ENCODE peak calls at places on chromosomes 2 and 18, in seven cellular contexts. One of them, this sample, is unnamed. For H3K27me3, the result is how much of the 10 kb centered on the place peaks cover.

GRCh38 chr18:57533399-57533884 is 53.1 kb downstream of the FECH start:
- DNase-seq in adrenal gland: peak
- DNase-seq in brain microvascular endothelial cell: peak
- DNase-seq in upper lobe of right lung: no peak
- DNase-seq in SK-N-SH: peak
- DNase-seq in GM23248: no peak
- DNase-seq in cardiac muscle cell: peak
- DNase-seq in this sample: no peak

GRCh38 chr2:200199576-200200263 is 106.8 kb upstream of the SPATS2L start:
- DNase-seq in adrenal gland: no peak
- DNase-seq in brain microvascular endothelial cell: no peak
- DNase-seq in upper lobe of right lung: no peak
- DNase-seq in SK-N-SH: no peak
- DNase-seq in GM23248: no peak
- DNase-seq in cardiac muscle cell: no peak
- DNase-seq in this sample: peak

GRCh38 chr18:62937065-62937464 is 221.7 kb downstream of the PHLPP1 start:
- DNase-seq in adrenal gland: peak
- DNase-seq in brain microvascular endothelial cell: peak
- DNase-seq in upper lobe of right lung: no peak
- DNase-seq in SK-N-SH: no peak
- DNase-seq in GM23248: peak
- DNase-seq in cardiac muscle cell: peak
- DNase-seq in this sample: peak

GRCh38 chr2:38010995-38011394 is 65.0 kb downstream of the CYP1B1 start:
- DNase-seq in adrenal gland: no peak
- DNase-seq in brain microvascular endothelial cell: no peak
- DNase-seq in upper lobe of right lung: no peak
- DNase-seq in SK-N-SH: no peak
- DNase-seq in GM23248: no peak
- DNase-seq in cardiac muscle cell: no peak
- DNase-seq in this sample: no peak

GRCh38 chr2:150621800-150622199 is 134.3 kb upstream of the RND3 start:
- DNase-seq in adrenal gland: peak
- DNase-seq in brain microvascular endothelial cell: peak
- DNase-seq in upper lobe of right lung: no peak
- DNase-seq in SK-N-SH: no peak
- DNase-seq in GM23248: peak
- DNase-seq in cardiac muscle cell: peak
- DNase-seq in this sample: peak

GRCh38 chr2:10328667-10329583 is 26.2 kb downstream of the HPCAL1 start:
- DNase-seq in adrenal gland: peak
- DNase-seq in brain microvascular endothelial cell: no peak
- DNase-seq in upper lobe of right lung: no peak
- DNase-seq in SK-N-SH: no peak
- DNase-seq in GM23248: no peak
- DNase-seq in cardiac muscle cell: no peak
- DNase-seq in this sample: no peak

GRCh38 chr2:63856302-63856600 is 14.6 kb downstream of the UGP2 start:
- DNase-seq in adrenal gland: no peak
- DNase-seq in brain microvascular endothelial cell: no peak
- DNase-seq in upper lobe of right lung: no peak
- DNase-seq in SK-N-SH: no peak
- DNase-seq in GM23248: no peak
- DNase-seq in cardiac muscle cell: no peak
- DNase-seq in this sample: no peak

GRCh38 chr2:208570851-208571763 is 164.5 kb downstream of the PTH2R start:
- DNase-seq in adrenal gland: no peak
- DNase-seq in brain microvascular endothelial cell: no peak
- DNase-seq in upper lobe of right lung: no peak
- DNase-seq in SK-N-SH: no peak
- DNase-seq in GM23248: peak
- DNase-seq in cardiac muscle cell: no peak
- DNase-seq in this sample: no peak

GRCh38 chr2:170660406-170660805 is 54.7 kb upstream of the SP5 start:
- DNase-seq in adrenal gland: no peak
- DNase-seq in brain microvascular endothelial cell: peak
- DNase-seq in upper lobe of right lung: no peak
- DNase-seq in SK-N-SH: no peak
- DNase-seq in GM23248: no peak
- DNase-seq in cardiac muscle cell: peak
- DNase-seq in this sample: peak

GRCh38 chr2:55232863-55233657 is 572 bp downstream of the RPS27A start:
- DNase-seq in adrenal gland: peak
- DNase-seq in brain microvascular endothelial cell: no peak
- DNase-seq in upper lobe of right lung: peak
- DNase-seq in SK-N-SH: peak
- DNase-seq in GM23248: peak
- DNase-seq in cardiac muscle cell: peak
- DNase-seq in this sample: peak

GRCh38 chr2:45950606-45951005 is 299.1 kb downstream of the PRKCE start:
- DNase-seq in adrenal gland: no peak
- DNase-seq in brain microvascular endothelial cell: no peak
- DNase-seq in upper lobe of right lung: no peak
- DNase-seq in SK-N-SH: no peak
- DNase-seq in GM23248: no peak
- DNase-seq in cardiac muscle cell: no peak
- DNase-seq in this sample: no peak

GRCh38 chr2:34112161-34112560 is 513.1 kb upstream of the FAM98A start:
- DNase-seq in adrenal gland: no peak
- DNase-seq in brain microvascular endothelial cell: no peak
- DNase-seq in upper lobe of right lung: no peak
- DNase-seq in SK-N-SH: no peak
- DNase-seq in GM23248: no peak
- DNase-seq in cardiac muscle cell: no peak
- DNase-seq in this sample: no peak

GRCh38 chr2:237281900-237282306 is 132.1 kb downstream of the COL6A3 start:
- DNase-seq in adrenal gland: no peak
- DNase-seq in brain microvascular endothelial cell: peak
- DNase-seq in upper lobe of right lung: no peak
- DNase-seq in SK-N-SH: no peak
- DNase-seq in GM23248: peak
- DNase-seq in cardiac muscle cell: peak
- DNase-seq in this sample: peak

GRCh38 chr2:39620067-39620466 is 45.6 kb upstream of the TMEM178A start:
- DNase-seq in adrenal gland: peak
- DNase-seq in brain microvascular endothelial cell: peak
- DNase-seq in upper lobe of right lung: no peak
- DNase-seq in SK-N-SH: peak
- DNase-seq in GM23248: peak
- DNase-seq in cardiac muscle cell: peak
- DNase-seq in this sample: peak

GRCh38 chr18:48363167-48363566 is 46.0 kb downstream of the ZBTB7C start:
- DNase-seq in adrenal gland: no peak
- DNase-seq in brain microvascular endothelial cell: no peak
- DNase-seq in upper lobe of right lung: no peak
- DNase-seq in SK-N-SH: no peak
- DNase-seq in GM23248: no peak
- DNase-seq in cardiac muscle cell: no peak
- DNase-seq in this sample: no peak

GRCh38 chr2:43212216-43212828 is 14.1 kb downstream of the ZFP36L2 start:
- DNase-seq in adrenal gland: no peak
- DNase-seq in brain microvascular endothelial cell: no peak
- DNase-seq in upper lobe of right lung: no peak
- DNase-seq in SK-N-SH: no peak
- DNase-seq in GM23248: no peak
- DNase-seq in cardiac muscle cell: no peak
- DNase-seq in this sample: no peak

GRCh38 chr2:75053484-75054112 is 95.2 kb downstream of the POLE4 start:
- DNase-seq in adrenal gland: no peak
- DNase-seq in brain microvascular endothelial cell: peak
- DNase-seq in upper lobe of right lung: no peak
- DNase-seq in SK-N-SH: peak
- DNase-seq in GM23248: peak
- DNase-seq in cardiac muscle cell: peak
- DNase-seq in this sample: peak

GRCh38 chr2:190863946-190864345 is 16.7 kb upstream of the GLS start:
- DNase-seq in adrenal gland: no peak
- DNase-seq in brain microvascular endothelial cell: no peak
- DNase-seq in upper lobe of right lung: no peak
- DNase-seq in SK-N-SH: no peak
- DNase-seq in GM23248: peak
- DNase-seq in cardiac muscle cell: no peak
- DNase-seq in this sample: no peak

GRCh38 chr2:67451086-67451832 is 54.1 kb downstream of the ETAA1 start:
- DNase-seq in adrenal gland: no peak
- DNase-seq in brain microvascular endothelial cell: peak
- DNase-seq in upper lobe of right lung: no peak
- DNase-seq in SK-N-SH: no peak
- DNase-seq in GM23248: peak
- DNase-seq in cardiac muscle cell: peak
- DNase-seq in this sample: no peak

GRCh38 chr2:212064318-212064717 is 474.3 kb downstream of the ERBB4 start:
- DNase-seq in adrenal gland: no peak
- DNase-seq in brain microvascular endothelial cell: no peak
- DNase-seq in upper lobe of right lung: no peak
- DNase-seq in SK-N-SH: no peak
- DNase-seq in GM23248: no peak
- DNase-seq in cardiac muscle cell: no peak
- DNase-seq in this sample: no peak

GRCh38 chr2:45029215-45029614 is 20.0 kb upstream of the SIX2 start:
- DNase-seq in adrenal gland: no peak
- DNase-seq in brain microvascular endothelial cell: no peak
- DNase-seq in upper lobe of right lung: no peak
- DNase-seq in SK-N-SH: no peak
- DNase-seq in GM23248: no peak
- DNase-seq in cardiac muscle cell: peak
- DNase-seq in this sample: no peak

GRCh38 chr2:234881413-234882241 is 70.2 kb upstream of the SH3BP4 start:
- DNase-seq in adrenal gland: peak
- DNase-seq in brain microvascular endothelial cell: peak
- DNase-seq in upper lobe of right lung: peak
- DNase-seq in SK-N-SH: peak
- DNase-seq in GM23248: peak
- DNase-seq in cardiac muscle cell: peak
- DNase-seq in this sample: peak

GRCh38 chr18:26575865-26576217 is 27.5 kb upstream of the KCTD1 start:
- DNase-seq in adrenal gland: no peak
- DNase-seq in brain microvascular endothelial cell: no peak
- DNase-seq in upper lobe of right lung: no peak
- DNase-seq in SK-N-SH: no peak
- DNase-seq in GM23248: no peak
- DNase-seq in cardiac muscle cell: no peak
- DNase-seq in this sample: no peak
- H3K27me3 ChIP-seq in adrenal gland: under half
- H3K27me3 ChIP-seq in brain microvascular endothelial cell: under half
- H3K27me3 ChIP-seq in upper lobe of right lung: under half
- H3K27me3 ChIP-seq in SK-N-SH: under half
- H3K27me3 ChIP-seq in GM23248: under half
- H3K27me3 ChIP-seq in cardiac muscle cell: under half
- H3K27me3 ChIP-seq in this sample: under half

GRCh38 chr18:37483984-37484892 is 81.4 kb downstream of the CELF4 start:
- DNase-seq in adrenal gland: no peak
- DNase-seq in brain microvascular endothelial cell: no peak
- DNase-seq in upper lobe of right lung: no peak
- DNase-seq in SK-N-SH: no peak
- DNase-seq in GM23248: no peak
- DNase-seq in cardiac muscle cell: no peak
- DNase-seq in this sample: no peak

GRCh38 chr18:37487400-37487831 is 78.2 kb downstream of the CELF4 start:
- DNase-seq in adrenal gland: peak
- DNase-seq in brain microvascular endothelial cell: no peak
- DNase-seq in upper lobe of right lung: no peak
- DNase-seq in SK-N-SH: peak
- DNase-seq in GM23248: no peak
- DNase-seq in cardiac muscle cell: peak
- DNase-seq in this sample: no peak

GRCh38 chr18:37486848-37487247 is 78.8 kb downstream of the CELF4 start:
- DNase-seq in adrenal gland: no peak
- DNase-seq in brain microvascular endothelial cell: no peak
- DNase-seq in upper lobe of right lung: no peak
- DNase-seq in SK-N-SH: no peak
- DNase-seq in GM23248: no peak
- DNase-seq in cardiac muscle cell: no peak
- DNase-seq in this sample: no peak

GRCh38 chr18:37483221-37483971 is 82.2 kb downstream of the CELF4 start:
- DNase-seq in adrenal gland: peak
- DNase-seq in brain microvascular endothelial cell: peak
- DNase-seq in upper lobe of right lung: no peak
- DNase-seq in SK-N-SH: no peak
- DNase-seq in GM23248: peak
- DNase-seq in cardiac muscle cell: peak
- DNase-seq in this sample: no peak

DNA sequence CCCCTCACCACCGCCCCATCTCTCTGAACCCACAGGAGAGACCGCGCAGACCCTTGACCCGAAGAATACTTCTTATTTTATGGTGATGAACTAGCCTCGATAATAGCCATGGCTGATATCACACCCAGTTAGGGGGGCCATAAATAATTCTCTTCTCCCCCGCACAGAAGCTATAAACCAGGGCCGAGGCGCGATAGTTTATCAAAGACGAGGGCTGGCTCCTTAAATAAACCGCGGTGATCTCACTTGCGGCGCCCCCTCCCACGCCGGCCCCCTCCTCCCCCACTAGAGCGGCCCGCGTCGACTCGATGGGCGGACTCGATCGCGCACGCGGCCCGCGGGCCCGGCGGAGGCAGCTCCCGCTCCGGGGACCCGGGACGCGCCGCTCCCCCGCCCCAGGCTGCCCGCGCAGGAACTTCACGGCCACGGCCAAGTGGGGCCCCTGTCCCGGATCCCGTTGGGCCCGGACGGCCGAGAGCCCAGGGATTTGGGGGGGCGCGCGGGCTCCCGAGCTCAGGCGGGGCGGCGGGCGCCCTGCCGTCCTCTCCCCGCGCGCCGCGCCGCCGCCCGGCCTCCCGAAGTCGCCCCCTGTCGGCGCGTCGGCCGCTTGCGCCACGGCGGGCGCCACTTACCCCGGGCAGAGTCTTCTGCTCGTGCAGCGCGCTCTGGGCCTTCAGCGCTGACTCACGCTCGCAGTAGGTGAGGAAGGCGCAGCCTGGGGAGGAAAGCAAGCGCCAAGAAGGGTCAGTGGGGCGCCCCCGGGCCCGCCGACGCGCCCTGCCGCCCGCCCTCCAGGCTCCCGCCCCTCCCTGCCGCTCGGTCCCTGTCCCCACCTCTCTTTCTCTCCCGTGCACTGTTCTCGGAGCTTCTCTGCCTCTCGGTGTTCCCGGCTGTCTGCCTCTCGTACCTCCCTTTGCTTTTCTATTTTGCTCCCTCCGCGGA is 80.4 kb downstream of the CELF4 start:
- DNase-seq in adrenal gland: peak
- DNase-seq in brain microvascular endothelial cell: no peak
- DNase-seq in upper lobe of right lung: no peak
- DNase-seq in SK-N-SH: no peak
- DNase-seq in GM23248: peak
- DNase-seq in cardiac muscle cell: peak
- DNase-seq in this sample: peak
- H3K4me3 ChIP-seq in adrenal gland: no peak
- H3K4me3 ChIP-seq in brain microvascular endothelial cell: no peak
- H3K4me3 ChIP-seq in upper lobe of right lung: no peak
- H3K4me3 ChIP-seq in SK-N-SH: no peak
- H3K4me3 ChIP-seq in GM23248: no peak
- H3K4me3 ChIP-seq in cardiac muscle cell: peak
- H3K4me3 ChIP-seq in this sample: no peak

GRCh38 chr2:118835739-118836410 is 11.6 kb downstream of the EN1 start:
- DNase-seq in adrenal gland: no peak
- DNase-seq in brain microvascular endothelial cell: no peak
- DNase-seq in upper lobe of right lung: no peak
- DNase-seq in SK-N-SH: no peak
- DNase-seq in GM23248: peak
- DNase-seq in cardiac muscle cell: no peak
- DNase-seq in this sample: peak
- H3K27me3 ChIP-seq in adrenal gland: half or more
- H3K27me3 ChIP-seq in brain microvascular endothelial cell: half or more
- H3K27me3 ChIP-seq in upper lobe of right lung: half or more
- H3K27me3 ChIP-seq in SK-N-SH: half or more
- H3K27me3 ChIP-seq in GM23248: under half
- H3K27me3 ChIP-seq in cardiac muscle cell: half or more
- H3K27me3 ChIP-seq in this sample: under half

GRCh38 chr2:206213514-206213845 is 53.8 kb downstream of the EEF1B2 start:
- DNase-seq in adrenal gland: no peak
- DNase-seq in brain microvascular endothelial cell: no peak
- DNase-seq in upper lobe of right lung: no peak
- DNase-seq in SK-N-SH: no peak
- DNase-seq in GM23248: no peak
- DNase-seq in cardiac muscle cell: no peak
- DNase-seq in this sample: no peak
- H3K4me3 ChIP-seq in adrenal gland: no peak
- H3K4me3 ChIP-seq in brain microvascular endothelial cell: peak
- H3K4me3 ChIP-seq in upper lobe of right lung: no peak
- H3K4me3 ChIP-seq in SK-N-SH: no peak
- H3K4me3 ChIP-seq in GM23248: peak
- H3K4me3 ChIP-seq in cardiac muscle cell: no peak
- H3K4me3 ChIP-seq in this sample: peak

This sample was measured in MG63.